ENCODE peak calls at places on chromosomes 4 and X, in eight cellular contexts. One of them, this sample, is unnamed.

GRCh38 chrX:142999209-142999720 is 26.5 kb upstream of the SPANXN4 start:
- DNase-seq in activated CD8-positive, alpha-beta memory T cell treated with anti-CD3 and anti-CD28 coated beads for 1 hour: no peak
- DNase-seq in hypothalamus: no peak
- DNase-seq in endodermal cell: no peak
- DNase-seq in caudate nucleus: no peak
- DNase-seq in CD4-positive, alpha-beta memory T cell: no peak
- DNase-seq in GM12865: no peak
- DNase-seq in foreskin fibroblast: no peak
- DNase-seq in this sample: no peak

GRCh38 chr4:107037188-107037587 is 1.1 kb upstream of the DKK2 start:
- DNase-seq in activated CD8-positive, alpha-beta memory T cell treated with anti-CD3 and anti-CD28 coated beads for 1 hour: no peak
- DNase-seq in hypothalamus: peak
- DNase-seq in endodermal cell: peak
- DNase-seq in caudate nucleus: peak
- DNase-seq in CD4-positive, alpha-beta memory T cell: no peak
- DNase-seq in GM12865: no peak
- DNase-seq in foreskin fibroblast: peak
- DNase-seq in this sample: no peak

GRCh38 chr4:47863486-47863885 is 25.6 kb upstream of the CORIN start:
- DNase-seq in activated CD8-positive, alpha-beta memory T cell treated with anti-CD3 and anti-CD28 coated beads for 1 hour: no peak
- DNase-seq in hypothalamus: no peak
- DNase-seq in endodermal cell: no peak
- DNase-seq in caudate nucleus: no peak
- DNase-seq in CD4-positive, alpha-beta memory T cell: no peak
- DNase-seq in GM12865: no peak
- DNase-seq in foreskin fibroblast: no peak
- DNase-seq in this sample: no peak

GRCh38 chr4:69718376-69719293 is 41.8 kb downstream of the SULT1B1 start:
- DNase-seq in activated CD8-positive, alpha-beta memory T cell treated with anti-CD3 and anti-CD28 coated beads for 1 hour: no peak
- DNase-seq in hypothalamus: no peak
- DNase-seq in endodermal cell: no peak
- DNase-seq in caudate nucleus: no peak
- DNase-seq in CD4-positive, alpha-beta memory T cell: no peak
- DNase-seq in GM12865: no peak
- DNase-seq in foreskin fibroblast: peak
- DNase-seq in this sample: no peak

GRCh38 chr4:38670061-38670894 is 6.3 kb downstream of the KLF3 start:
- DNase-seq in activated CD8-positive, alpha-beta memory T cell treated with anti-CD3 and anti-CD28 coated beads for 1 hour: no peak
- DNase-seq in hypothalamus: no peak
- DNase-seq in endodermal cell: peak
- DNase-seq in caudate nucleus: no peak
- DNase-seq in CD4-positive, alpha-beta memory T cell: no peak
- DNase-seq in GM12865: no peak
- DNase-seq in foreskin fibroblast: no peak
- DNase-seq in this sample: no peak

GRCh38 chr4:11106769-11107168 is 321.9 kb downstream of the HS3ST1 start:
- DNase-seq in activated CD8-positive, alpha-beta memory T cell treated with anti-CD3 and anti-CD28 coated beads for 1 hour: no peak
- DNase-seq in hypothalamus: no peak
- DNase-seq in endodermal cell: no peak
- DNase-seq in caudate nucleus: no peak
- DNase-seq in CD4-positive, alpha-beta memory T cell: no peak
- DNase-seq in GM12865: no peak
- DNase-seq in foreskin fibroblast: peak
- DNase-seq in this sample: no peak

GRCh38 chrX:53678667-53679066 is 7.9 kb downstream of the HUWE1 start:
- DNase-seq in activated CD8-positive, alpha-beta memory T cell treated with anti-CD3 and anti-CD28 coated beads for 1 hour: no peak
- DNase-seq in hypothalamus: no peak
- DNase-seq in endodermal cell: no peak
- DNase-seq in caudate nucleus: no peak
- DNase-seq in CD4-positive, alpha-beta memory T cell: peak
- DNase-seq in GM12865: peak
- DNase-seq in foreskin fibroblast: no peak
- DNase-seq in this sample: no peak

GRCh38 chr4:177281544-177281943 is 28.1 kb upstream of the NEIL3 start:
- DNase-seq in activated CD8-positive, alpha-beta memory T cell treated with anti-CD3 and anti-CD28 coated beads for 1 hour: no peak
- DNase-seq in hypothalamus: no peak
- DNase-seq in endodermal cell: no peak
- DNase-seq in caudate nucleus: no peak
- DNase-seq in CD4-positive, alpha-beta memory T cell: no peak
- DNase-seq in GM12865: no peak
- DNase-seq in foreskin fibroblast: peak
- DNase-seq in this sample: no peak

GRCh38 chrX:130810561-130810960 is 92.4 kb downstream of the ENOX2 start:
- DNase-seq in activated CD8-positive, alpha-beta memory T cell treated with anti-CD3 and anti-CD28 coated beads for 1 hour: no peak
- DNase-seq in hypothalamus: no peak
- DNase-seq in endodermal cell: no peak
- DNase-seq in caudate nucleus: no peak
- DNase-seq in CD4-positive, alpha-beta memory T cell: no peak
- DNase-seq in GM12865: no peak
- DNase-seq in foreskin fibroblast: no peak
- DNase-seq in this sample: no peak

GRCh38 chrX:63354484-63354883 is 3.4 kb upstream of the SPIN4 start:
- DNase-seq in activated CD8-positive, alpha-beta memory T cell treated with anti-CD3 and anti-CD28 coated beads for 1 hour: no peak
- DNase-seq in hypothalamus: no peak
- DNase-seq in endodermal cell: no peak
- DNase-seq in caudate nucleus: no peak
- DNase-seq in CD4-positive, alpha-beta memory T cell: no peak
- DNase-seq in GM12865: no peak
- DNase-seq in foreskin fibroblast: no peak
- DNase-seq in this sample: no peak

GRCh38 chr4:151922306-151922705 is 161.5 kb upstream of the GATB start:
- DNase-seq in activated CD8-positive, alpha-beta memory T cell treated with anti-CD3 and anti-CD28 coated beads for 1 hour: no peak
- DNase-seq in hypothalamus: no peak
- DNase-seq in endodermal cell: no peak
- DNase-seq in caudate nucleus: no peak
- DNase-seq in CD4-positive, alpha-beta memory T cell: no peak
- DNase-seq in GM12865: no peak
- DNase-seq in foreskin fibroblast: peak
- DNase-seq in this sample: no peak

GRCh38 chr4:100494166-100494565 is 23.7 kb downstream of the EMCN start:
- DNase-seq in activated CD8-positive, alpha-beta memory T cell treated with anti-CD3 and anti-CD28 coated beads for 1 hour: no peak
- DNase-seq in hypothalamus: no peak
- DNase-seq in endodermal cell: no peak
- DNase-seq in caudate nucleus: no peak
- DNase-seq in CD4-positive, alpha-beta memory T cell: no peak
- DNase-seq in GM12865: no peak
- DNase-seq in foreskin fibroblast: peak
- DNase-seq in this sample: no peak

GRCh38 chr4:29082684-29083083 is 1637.5 kb upstream of the PCDH7 start:
- DNase-seq in activated CD8-positive, alpha-beta memory T cell treated with anti-CD3 and anti-CD28 coated beads for 1 hour: no peak
- DNase-seq in hypothalamus: no peak
- DNase-seq in endodermal cell: no peak
- DNase-seq in caudate nucleus: no peak
- DNase-seq in CD4-positive, alpha-beta memory T cell: no peak
- DNase-seq in GM12865: no peak
- DNase-seq in foreskin fibroblast: no peak
- DNase-seq in this sample: no peak

GRCh38 chr4:185872747-185873380 is 60.9 kb upstream of the SORBS2 start:
- DNase-seq in activated CD8-positive, alpha-beta memory T cell treated with anti-CD3 and anti-CD28 coated beads for 1 hour: no peak
- DNase-seq in hypothalamus: no peak
- DNase-seq in endodermal cell: peak
- DNase-seq in caudate nucleus: no peak
- DNase-seq in CD4-positive, alpha-beta memory T cell: no peak
- DNase-seq in GM12865: no peak
- DNase-seq in foreskin fibroblast: peak
- DNase-seq in this sample: no peak

GRCh38 chr4:6104541-6105130 is 86.4 kb upstream of the C4orf50 start:
- DNase-seq in activated CD8-positive, alpha-beta memory T cell treated with anti-CD3 and anti-CD28 coated beads for 1 hour: no peak
- DNase-seq in hypothalamus: no peak
- DNase-seq in endodermal cell: no peak
- DNase-seq in caudate nucleus: no peak
- DNase-seq in CD4-positive, alpha-beta memory T cell: no peak
- DNase-seq in GM12865: no peak
- DNase-seq in foreskin fibroblast: no peak
- DNase-seq in this sample: no peak

GRCh38 chr4:38084984-38085383 is 124.8 kb downstream of the PTTG2 start:
- DNase-seq in activated CD8-positive, alpha-beta memory T cell treated with anti-CD3 and anti-CD28 coated beads for 1 hour: no peak
- DNase-seq in hypothalamus: no peak
- DNase-seq in endodermal cell: no peak
- DNase-seq in caudate nucleus: no peak
- DNase-seq in CD4-positive, alpha-beta memory T cell: no peak
- DNase-seq in GM12865: no peak
- DNase-seq in foreskin fibroblast: no peak
- DNase-seq in this sample: no peak

GRCh38 chr4:145709843-145710242 is 29.9 kb downstream of the C4orf51 start:
- DNase-seq in activated CD8-positive, alpha-beta memory T cell treated with anti-CD3 and anti-CD28 coated beads for 1 hour: no peak
- DNase-seq in hypothalamus: no peak
- DNase-seq in endodermal cell: no peak
- DNase-seq in caudate nucleus: no peak
- DNase-seq in CD4-positive, alpha-beta memory T cell: no peak
- DNase-seq in GM12865: peak
- DNase-seq in foreskin fibroblast: peak
- DNase-seq in this sample: no peak

GRCh38 chr4:32196950-32197688 is 1477.0 kb downstream of the PCDH7 start:
- DNase-seq in activated CD8-positive, alpha-beta memory T cell treated with anti-CD3 and anti-CD28 coated beads for 1 hour: no peak
- DNase-seq in hypothalamus: no peak
- DNase-seq in endodermal cell: no peak
- DNase-seq in caudate nucleus: no peak
- DNase-seq in CD4-positive, alpha-beta memory T cell: no peak
- DNase-seq in GM12865: no peak
- DNase-seq in foreskin fibroblast: no peak
- DNase-seq in this sample: no peak

GRCh38 chr4:176270669-176271068 is 1.6 kb upstream of the ASB5 start:
- DNase-seq in activated CD8-positive, alpha-beta memory T cell treated with anti-CD3 and anti-CD28 coated beads for 1 hour: no peak
- DNase-seq in hypothalamus: no peak
- DNase-seq in endodermal cell: no peak
- DNase-seq in caudate nucleus: no peak
- DNase-seq in CD4-positive, alpha-beta memory T cell: no peak
- DNase-seq in GM12865: no peak
- DNase-seq in foreskin fibroblast: peak
- DNase-seq in this sample: no peak

GRCh38 chrX:24482823-24483410 is 17.8 kb downstream of the PDK3 start:
- DNase-seq in activated CD8-positive, alpha-beta memory T cell treated with anti-CD3 and anti-CD28 coated beads for 1 hour: no peak
- DNase-seq in hypothalamus: no peak
- DNase-seq in endodermal cell: no peak
- DNase-seq in caudate nucleus: no peak
- DNase-seq in CD4-positive, alpha-beta memory T cell: no peak
- DNase-seq in GM12865: no peak
- DNase-seq in foreskin fibroblast: no peak
- DNase-seq in this sample: no peak

This sample was measured in cerebellar nuclear complex.